ENCODE peak calls at places on chromosomes 11 and 22, in ten cellular contexts. B is HTR-8/SVneo; Q is ELF-1; N is NCI-H2081; V is hepatocyte; O is NCI-H2107; L is activated CD4-positive, alpha-beta T cell treated with anti-CD3 and anti-CD28 coated beads, Interleukin-2, amount 50 U/mL, for 1 hour; G is vagina; A is GM03348; T is dorsolateral prefrontal cortex. X is an unnamed sample.

GRCh38 chr11:69860244-69860643 is 41.0 kb upstream of the FGF3 start:
- DNase-seq in O (no peak), L (no peak), V (no peak), B (no peak), N (no peak), A (no peak), Q (no peak), T (no peak), G (no peak), X (no peak)

GRCh38 chr11:46120361-46120710 is 918 bp downstream of the PHF21A start:
- DNase-seq in A (no peak), V (no peak), N (peak), G (no peak), L (peak), B (no peak), T (no peak), O (no peak), Q (no peak), X (peak)

GRCh38 chr11:32333335-32333991 is 101.9 kb downstream of the WT1 start:
- DNase-seq in V (peak), Q (peak), O (no peak), N (no peak), A (peak), L (peak), B (no peak), G (no peak), T (no peak), X (peak)

GRCh38 chr22:19720999-19721485 is 2.3 kb upstream of the GP1BB start:
- DNase-seq in O (no peak), Q (no peak), T (no peak), G (no peak), L (no peak), B (no peak), V (no peak), N (no peak), A (no peak), X (peak)

GRCh38 chr11:2582436-2582931 is 117.3 kb downstream of the KCNQ1OT1 start:
- DNase-seq in O (no peak), Q (peak), T (peak), L (no peak), V (no peak), B (no peak), N (no peak), G (peak), A (no peak), X (peak)

GRCh38 chr11:77093056-77093891 is 9.4 kb upstream of the OMP start:
- DNase-seq in L (no peak), B (no peak), Q (no peak), O (no peak), N (no peak), V (no peak), G (no peak), T (no peak), A (no peak), X (peak)

GRCh38 chr11:120272303-120272702 is 32.4 kb downstream of the POU2F3 start:
- DNase-seq in T (no peak), G (no peak), B (peak), A (peak), O (no peak), N (no peak), V (no peak), Q (no peak), L (no peak), X (peak)

GRCh38 chr11:72189448-72190250 is 2.3 kb upstream of the FOLR1 start:
- DNase-seq in B (no peak), A (peak), L (no peak), O (no peak), Q (peak), G (no peak), T (no peak), V (peak), N (peak), X (no peak)

GRCh38 chr11:118636569-118637290 is 29.3 kb downstream of the PHLDB1 start:
- DNase-seq in L (no peak), A (no peak), T (no peak), N (no peak), B (no peak), Q (no peak), G (no peak), O (no peak), V (no peak), X (peak)

GRCh38 chr11:75574698-75575265 is 12.7 kb downstream of the SERPINH1 start:
- DNase-seq in L (no peak), O (no peak), G (no peak), N (no peak), A (peak), Q (no peak), B (no peak), T (no peak), V (no peak), X (peak)

GRCh38 chr11:115990004-115990447 is 485.8 kb upstream of the CADM1 start:
- DNase-seq in O (no peak), G (no peak), N (peak), V (peak), L (no peak), A (no peak), B (no peak), T (no peak), Q (peak), X (no peak)

GRCh38 chr22:16563555-16564520 is 28.8 kb downstream of the CCT8L2 start:
- DNase-seq in N (no peak), L (no peak), V (no peak), O (no peak), B (no peak), Q (no peak), A (no peak), G (no peak), T (no peak), X (no peak)

GRCh38 chr22:50269573-50270301 is 443 bp downstream of the MAPK11 start:
- DNase-seq in B (no peak), N (no peak), G (no peak), V (peak), L (peak), T (no peak), O (no peak), Q (no peak), A (peak), X (peak)

X was measured in osteoblast.